ENCODE peak calls at places on chromosomes 12 and 14, in ten cellular contexts. One of them, this sample, is unnamed. For H3K4me1, the result is how much of the 10 kb centered on the place peaks cover.

GRCh38 chr12:53005215-53005985 is 856 bp upstream of the EIF4B start:
- DNase-seq in HepG2: no peak
- DNase-seq in uterus: peak
- DNase-seq in psoas muscle: peak
- DNase-seq in Peyer's patch: peak
- DNase-seq in stomach: no peak
- DNase-seq in mesendoderm: peak
- DNase-seq in neural progenitor cell: peak
- DNase-seq in H9: no peak
- DNase-seq in suprapubic skin: peak
- DNase-seq in this sample: peak

GRCh38 chr12:117143008-117143532 is 43.9 kb upstream of the TESC start:
- DNase-seq in HepG2: peak
- DNase-seq in uterus: no peak
- DNase-seq in psoas muscle: peak
- DNase-seq in Peyer's patch: no peak
- DNase-seq in stomach: peak
- DNase-seq in mesendoderm: no peak
- DNase-seq in neural progenitor cell: no peak
- DNase-seq in H9: no peak
- DNase-seq in suprapubic skin: no peak
- DNase-seq in this sample: no peak

GRCh38 chr12:54404061-54405004 is 14.7 kb downstream of the ITGA5 start:
- DNase-seq in HepG2: peak
- DNase-seq in uterus: peak
- DNase-seq in psoas muscle: peak
- DNase-seq in Peyer's patch: peak
- DNase-seq in stomach: peak
- DNase-seq in mesendoderm: peak
- DNase-seq in neural progenitor cell: peak
- DNase-seq in H9: peak
- DNase-seq in suprapubic skin: no peak
- DNase-seq in this sample: no peak

GRCh38 chr12:106753526-106753925 is 21.0 kb upstream of the RIC8B start:
- DNase-seq in HepG2: no peak
- DNase-seq in uterus: no peak
- DNase-seq in psoas muscle: no peak
- DNase-seq in Peyer's patch: peak
- DNase-seq in stomach: peak
- DNase-seq in mesendoderm: no peak
- DNase-seq in neural progenitor cell: no peak
- DNase-seq in H9: no peak
- DNase-seq in suprapubic skin: no peak
- DNase-seq in this sample: no peak

GRCh38 chr12:56461235-56462159 is 6.9 kb upstream of the SPRYD4 start:
- DNase-seq in HepG2: peak
- DNase-seq in uterus: no peak
- DNase-seq in psoas muscle: no peak
- DNase-seq in Peyer's patch: no peak
- DNase-seq in stomach: no peak
- DNase-seq in mesendoderm: no peak
- DNase-seq in neural progenitor cell: no peak
- DNase-seq in H9: no peak
- DNase-seq in suprapubic skin: no peak
- DNase-seq in this sample: no peak

GRCh38 chr14:96804821-96805374 is 7.7 kb downstream of the VRK1 start:
- DNase-seq in HepG2: no peak
- DNase-seq in uterus: no peak
- DNase-seq in psoas muscle: no peak
- DNase-seq in Peyer's patch: no peak
- DNase-seq in stomach: no peak
- DNase-seq in mesendoderm: no peak
- DNase-seq in neural progenitor cell: no peak
- DNase-seq in H9: no peak
- DNase-seq in suprapubic skin: no peak
- DNase-seq in this sample: no peak

GRCh38 chr12:126196263-126196662 is 1131.0 kb downstream of the AACS start:
- DNase-seq in HepG2: no peak
- DNase-seq in uterus: no peak
- DNase-seq in psoas muscle: no peak
- DNase-seq in Peyer's patch: no peak
- DNase-seq in stomach: no peak
- DNase-seq in mesendoderm: no peak
- DNase-seq in neural progenitor cell: no peak
- DNase-seq in H9: no peak
- DNase-seq in suprapubic skin: no peak
- DNase-seq in this sample: no peak

GRCh38 chr14:76811561-76811960 is 1.1 kb downstream of the ANGEL1 start:
- DNase-seq in HepG2: no peak
- DNase-seq in uterus: no peak
- DNase-seq in psoas muscle: no peak
- DNase-seq in Peyer's patch: no peak
- DNase-seq in stomach: no peak
- DNase-seq in mesendoderm: no peak
- DNase-seq in neural progenitor cell: peak
- DNase-seq in H9: no peak
- DNase-seq in suprapubic skin: no peak
- DNase-seq in this sample: no peak

GRCh38 chr12:56223571-56224101 is 506 bp upstream of the NABP2 start:
- DNase-seq in HepG2: no peak
- DNase-seq in uterus: no peak
- DNase-seq in psoas muscle: no peak
- DNase-seq in Peyer's patch: no peak
- DNase-seq in stomach: no peak
- DNase-seq in mesendoderm: no peak
- DNase-seq in neural progenitor cell: no peak
- DNase-seq in H9: no peak
- DNase-seq in suprapubic skin: no peak
- DNase-seq in this sample: no peak

GRCh38 chr12:19388131-19388549 is 51.2 kb upstream of the AEBP2 start:
- DNase-seq in HepG2: no peak
- DNase-seq in uterus: peak
- DNase-seq in psoas muscle: no peak
- DNase-seq in Peyer's patch: no peak
- DNase-seq in stomach: no peak
- DNase-seq in mesendoderm: no peak
- DNase-seq in neural progenitor cell: no peak
- DNase-seq in H9: peak
- DNase-seq in suprapubic skin: peak
- DNase-seq in this sample: peak

GRCh38 chr12:128567730-128568129 is 256.0 kb downstream of the SLC15A4 start:
- DNase-seq in HepG2: no peak
- DNase-seq in uterus: no peak
- DNase-seq in psoas muscle: no peak
- DNase-seq in Peyer's patch: no peak
- DNase-seq in stomach: no peak
- DNase-seq in mesendoderm: no peak
- DNase-seq in neural progenitor cell: no peak
- DNase-seq in H9: no peak
- DNase-seq in suprapubic skin: no peak
- DNase-seq in this sample: no peak

GRCh38 chr14:97388408-97388807 is 591.2 kb downstream of the VRK1 start:
- DNase-seq in HepG2: no peak
- DNase-seq in uterus: no peak
- DNase-seq in psoas muscle: no peak
- DNase-seq in Peyer's patch: no peak
- DNase-seq in stomach: no peak
- DNase-seq in mesendoderm: peak
- DNase-seq in neural progenitor cell: no peak
- DNase-seq in H9: peak
- DNase-seq in suprapubic skin: no peak
- DNase-seq in this sample: no peak

GRCh38 chr14:70753518-70753953 is 55.8 kb downstream of the MAP3K9 start:
- DNase-seq in HepG2: peak
- DNase-seq in uterus: no peak
- DNase-seq in psoas muscle: no peak
- DNase-seq in Peyer's patch: no peak
- DNase-seq in stomach: peak
- DNase-seq in mesendoderm: peak
- DNase-seq in neural progenitor cell: no peak
- DNase-seq in H9: no peak
- DNase-seq in suprapubic skin: no peak
- DNase-seq in this sample: peak

GRCh38 chr12:104547239-104547638 is 90.5 kb downstream of the CHST11 start:
- DNase-seq in HepG2: no peak
- DNase-seq in uterus: no peak
- DNase-seq in psoas muscle: no peak
- DNase-seq in Peyer's patch: no peak
- DNase-seq in stomach: no peak
- DNase-seq in mesendoderm: no peak
- DNase-seq in neural progenitor cell: no peak
- DNase-seq in H9: no peak
- DNase-seq in suprapubic skin: no peak
- DNase-seq in this sample: peak

GRCh38 chr12:15393037-15393436 is 70.7 kb downstream of the PTPRO start:
- DNase-seq in HepG2: no peak
- DNase-seq in uterus: no peak
- DNase-seq in psoas muscle: no peak
- DNase-seq in Peyer's patch: no peak
- DNase-seq in stomach: no peak
- DNase-seq in mesendoderm: no peak
- DNase-seq in neural progenitor cell: no peak
- DNase-seq in H9: no peak
- DNase-seq in suprapubic skin: no peak
- DNase-seq in this sample: no peak

GRCh38 chr12:114013601-114014345 is 47.6 kb upstream of the RBM19 start:
- DNase-seq in HepG2: peak
- DNase-seq in uterus: no peak
- DNase-seq in psoas muscle: no peak
- DNase-seq in Peyer's patch: no peak
- DNase-seq in stomach: no peak
- DNase-seq in mesendoderm: peak
- DNase-seq in neural progenitor cell: peak
- DNase-seq in H9: peak
- DNase-seq in suprapubic skin: no peak
- DNase-seq in this sample: no peak

GRCh38 chr14:53190938-53191337 is 37.8 kb upstream of the DDHD1 start:
- DNase-seq in HepG2: no peak
- DNase-seq in uterus: no peak
- DNase-seq in psoas muscle: no peak
- DNase-seq in Peyer's patch: no peak
- DNase-seq in stomach: no peak
- DNase-seq in mesendoderm: no peak
- DNase-seq in neural progenitor cell: no peak
- DNase-seq in H9: no peak
- DNase-seq in suprapubic skin: no peak
- DNase-seq in this sample: no peak

GRCh38 chr12:69055280-69055679 is 122.3 kb upstream of the CPM start:
- DNase-seq in HepG2: peak
- DNase-seq in uterus: no peak
- DNase-seq in psoas muscle: no peak
- DNase-seq in Peyer's patch: no peak
- DNase-seq in stomach: no peak
- DNase-seq in mesendoderm: no peak
- DNase-seq in neural progenitor cell: no peak
- DNase-seq in H9: no peak
- DNase-seq in suprapubic skin: no peak
- DNase-seq in this sample: no peak
- H3K4me1 ChIP-seq in HepG2: half or more
- H3K4me1 ChIP-seq in uterus: under half
- H3K4me1 ChIP-seq in psoas muscle: under half
- H3K4me1 ChIP-seq in Peyer's patch: under half
- H3K4me1 ChIP-seq in stomach: under half
- H3K4me1 ChIP-seq in mesendoderm: under half
- H3K4me1 ChIP-seq in neural progenitor cell: under half
- H3K4me1 ChIP-seq in H9: under half
- H3K4me1 ChIP-seq in suprapubic skin: under half
- H3K4me1 ChIP-seq in this sample: under half

GRCh38 chr14:22059201-22059600 is 385.6 kb upstream of the OR4E1 start:
- DNase-seq in HepG2: no peak
- DNase-seq in uterus: no peak
- DNase-seq in psoas muscle: no peak
- DNase-seq in Peyer's patch: no peak
- DNase-seq in stomach: no peak
- DNase-seq in mesendoderm: no peak
- DNase-seq in neural progenitor cell: no peak
- DNase-seq in H9: no peak
- DNase-seq in suprapubic skin: no peak
- DNase-seq in this sample: no peak
- H3K27ac ChIP-seq in HepG2: no peak
- H3K27ac ChIP-seq in uterus: no peak
- H3K27ac ChIP-seq in psoas muscle: no peak
- H3K27ac ChIP-seq in Peyer's patch: no peak
- H3K27ac ChIP-seq in stomach: no peak
- H3K27ac ChIP-seq in mesendoderm: no peak
- H3K27ac ChIP-seq in neural progenitor cell: no peak
- H3K27ac ChIP-seq in H9: no peak
- H3K27ac ChIP-seq in suprapubic skin: no peak
- H3K27ac ChIP-seq in this sample: no peak

DNA sequence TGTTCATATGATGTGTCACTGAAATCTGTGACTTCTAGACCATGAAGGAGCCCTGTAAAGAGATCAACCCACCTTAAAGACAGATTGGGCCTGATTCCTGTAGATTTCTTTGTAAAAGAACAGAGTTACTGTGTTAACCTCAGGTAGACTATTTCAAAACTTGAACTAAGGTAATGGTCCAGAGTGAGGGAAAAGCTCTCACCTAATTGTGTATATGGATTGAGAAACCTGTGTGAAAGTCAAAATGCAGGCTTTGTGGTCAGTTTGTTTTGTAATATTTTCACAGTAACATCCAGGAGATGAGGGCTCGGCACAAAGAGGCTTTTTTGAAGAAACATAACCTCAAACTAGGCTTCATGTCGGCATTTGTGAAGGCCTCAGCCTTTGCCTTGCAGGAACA is 16.4 kb downstream of the DLST start:
- DNase-seq in HepG2: peak
- DNase-seq in uterus: no peak
- DNase-seq in psoas muscle: no peak
- DNase-seq in Peyer's patch: no peak
- DNase-seq in stomach: no peak
- DNase-seq in mesendoderm: no peak
- DNase-seq in neural progenitor cell: no peak
- DNase-seq in H9: no peak
- DNase-seq in suprapubic skin: no peak
- DNase-seq in this sample: no peak
- H3K4me1 ChIP-seq in HepG2: under half
- H3K4me1 ChIP-seq in uterus: under half
- H3K4me1 ChIP-seq in psoas muscle: under half
- H3K4me1 ChIP-seq in Peyer's patch: under half
- H3K4me1 ChIP-seq in stomach: under half
- H3K4me1 ChIP-seq in mesendoderm: under half
- H3K4me1 ChIP-seq in neural progenitor cell: under half
- H3K4me1 ChIP-seq in H9: under half
- H3K4me1 ChIP-seq in suprapubic skin: under half
- H3K4me1 ChIP-seq in this sample: under half

DNA sequence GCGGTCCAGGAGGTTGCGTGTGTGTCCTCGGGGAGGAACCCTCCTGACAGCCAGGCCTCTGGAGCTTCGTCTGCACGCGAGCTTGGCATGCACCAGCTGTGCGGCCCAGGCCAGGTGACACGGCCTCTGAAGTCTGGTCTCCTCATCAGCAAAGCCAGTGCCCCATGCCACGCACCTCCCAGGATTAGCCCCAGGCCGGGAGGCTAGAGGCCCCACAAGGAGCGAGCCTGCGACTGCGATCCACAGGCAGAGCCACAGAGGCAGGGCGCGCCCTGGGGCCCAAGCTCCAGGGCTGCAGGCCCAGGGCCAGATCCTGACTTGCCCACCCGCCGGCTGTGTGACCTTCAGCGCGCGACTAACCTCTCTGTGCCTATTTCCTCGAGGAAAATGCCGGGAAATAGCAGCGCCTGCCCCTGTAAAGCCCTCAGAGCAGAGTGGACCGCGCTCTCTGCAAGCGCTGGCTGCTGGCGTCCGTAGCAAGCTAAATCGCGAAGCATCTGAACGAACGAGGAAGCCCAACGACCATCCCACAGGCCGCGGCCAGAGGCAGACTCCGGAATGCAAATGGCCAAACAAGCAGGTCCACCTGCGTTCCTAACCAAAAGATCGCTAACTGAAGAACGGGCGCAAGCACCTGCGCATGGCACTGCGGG is 492 bp upstream of the BTBD6 start:
- DNase-seq in HepG2: no peak
- DNase-seq in uterus: no peak
- DNase-seq in psoas muscle: peak
- DNase-seq in Peyer's patch: no peak
- DNase-seq in stomach: no peak
- DNase-seq in mesendoderm: no peak
- DNase-seq in neural progenitor cell: peak
- DNase-seq in H9: no peak
- DNase-seq in suprapubic skin: no peak
- DNase-seq in this sample: no peak
- H3K27ac ChIP-seq in HepG2: no peak
- H3K27ac ChIP-seq in uterus: peak
- H3K27ac ChIP-seq in psoas muscle: peak
- H3K27ac ChIP-seq in Peyer's patch: peak
- H3K27ac ChIP-seq in stomach: peak
- H3K27ac ChIP-seq in mesendoderm: no peak
- H3K27ac ChIP-seq in neural progenitor cell: no peak
- H3K27ac ChIP-seq in H9: no peak
- H3K27ac ChIP-seq in suprapubic skin: peak
- H3K27ac ChIP-seq in this sample: peak

This sample was measured in upper lobe of right lung.